ENCODE peak calls at places on chromosomes 3 and 15, in six cellular contexts. One of them, this sample, is unnamed. For H3K27me3, the result is how much of the 10 kb centered on the place peaks cover.

GRCh38 chr15:65980824-65981456 is 111.6 kb downstream of the RAB11A start:
- DNase-seq in H9: peak
- DNase-seq in ovary: peak
- DNase-seq in GM23338: peak
- DNase-seq in dorsolateral prefrontal cortex: no peak
- DNase-seq in PC-3: peak
- DNase-seq in this sample: no peak

GRCh38 chr3:14170569-14171159 is 7.7 kb downstream of the XPC start:
- DNase-seq in H9: no peak
- DNase-seq in ovary: no peak
- DNase-seq in GM23338: no peak
- DNase-seq in dorsolateral prefrontal cortex: no peak
- DNase-seq in PC-3: peak
- DNase-seq in this sample: no peak

GRCh38 chr3:191366675-191367074 is 36.3 kb upstream of the UTS2B start:
- DNase-seq in H9: no peak
- DNase-seq in ovary: no peak
- DNase-seq in GM23338: no peak
- DNase-seq in dorsolateral prefrontal cortex: no peak
- DNase-seq in PC-3: no peak
- DNase-seq in this sample: no peak

GRCh38 chr3:55805169-55805568 is 318.1 kb upstream of the WNT5A start:
- DNase-seq in H9: no peak
- DNase-seq in ovary: no peak
- DNase-seq in GM23338: no peak
- DNase-seq in dorsolateral prefrontal cortex: no peak
- DNase-seq in PC-3: no peak
- DNase-seq in this sample: no peak

GRCh38 chr3:148512648-148513047 is 185.1 kb upstream of the AGTR1 start:
- DNase-seq in H9: no peak
- DNase-seq in ovary: no peak
- DNase-seq in GM23338: no peak
- DNase-seq in dorsolateral prefrontal cortex: no peak
- DNase-seq in PC-3: no peak
- DNase-seq in this sample: no peak

GRCh38 chr3:46971742-46972141 is 4.8 kb downstream of the CCDC12 start:
- DNase-seq in H9: no peak
- DNase-seq in ovary: no peak
- DNase-seq in GM23338: no peak
- DNase-seq in dorsolateral prefrontal cortex: no peak
- DNase-seq in PC-3: no peak
- DNase-seq in this sample: no peak

GRCh38 chr15:47523669-47524068 is 193.6 kb upstream of the SEMA6D start:
- DNase-seq in H9: no peak
- DNase-seq in ovary: no peak
- DNase-seq in GM23338: no peak
- DNase-seq in dorsolateral prefrontal cortex: no peak
- DNase-seq in PC-3: no peak
- DNase-seq in this sample: no peak

GRCh38 chr3:18012933-18013332 is 270.5 kb upstream of the TBC1D5 start:
- DNase-seq in H9: no peak
- DNase-seq in ovary: no peak
- DNase-seq in GM23338: no peak
- DNase-seq in dorsolateral prefrontal cortex: no peak
- DNase-seq in PC-3: no peak
- DNase-seq in this sample: no peak

GRCh38 chr3:196013587-196014487 is 68.1 kb downstream of the TFRC start:
- DNase-seq in H9: no peak
- DNase-seq in ovary: no peak
- DNase-seq in GM23338: no peak
- DNase-seq in dorsolateral prefrontal cortex: no peak
- DNase-seq in PC-3: no peak
- DNase-seq in this sample: no peak

GRCh38 chr3:160869825-160870224 is 113.8 kb downstream of the PPM1L start:
- DNase-seq in H9: no peak
- DNase-seq in ovary: no peak
- DNase-seq in GM23338: no peak
- DNase-seq in dorsolateral prefrontal cortex: no peak
- DNase-seq in PC-3: peak
- DNase-seq in this sample: no peak

GRCh38 chr3:127479449-127479848 is 111.1 kb downstream of the TPRA1 start:
- DNase-seq in H9: peak
- DNase-seq in ovary: peak
- DNase-seq in GM23338: peak
- DNase-seq in dorsolateral prefrontal cortex: no peak
- DNase-seq in PC-3: no peak
- DNase-seq in this sample: no peak

GRCh38 chr15:81877533-81878227 is 168.1 kb downstream of the MEX3B start:
- DNase-seq in H9: no peak
- DNase-seq in ovary: no peak
- DNase-seq in GM23338: peak
- DNase-seq in dorsolateral prefrontal cortex: no peak
- DNase-seq in PC-3: no peak
- DNase-seq in this sample: no peak

GRCh38 chr3:6492306-6492705 is 368.6 kb upstream of the GRM7 start:
- DNase-seq in H9: no peak
- DNase-seq in ovary: no peak
- DNase-seq in GM23338: no peak
- DNase-seq in dorsolateral prefrontal cortex: no peak
- DNase-seq in PC-3: no peak
- DNase-seq in this sample: no peak

GRCh38 chr3:171379281-171379680 is 80.9 kb downstream of the TNIK start:
- DNase-seq in H9: no peak
- DNase-seq in ovary: no peak
- DNase-seq in GM23338: no peak
- DNase-seq in dorsolateral prefrontal cortex: no peak
- DNase-seq in PC-3: peak
- DNase-seq in this sample: no peak

GRCh38 chr3:54307616-54308180 is 185.3 kb downstream of the CACNA2D3 start:
- DNase-seq in H9: no peak
- DNase-seq in ovary: no peak
- DNase-seq in GM23338: no peak
- DNase-seq in dorsolateral prefrontal cortex: no peak
- DNase-seq in PC-3: no peak
- DNase-seq in this sample: no peak

GRCh38 chr3:123870033-123870432 is 14.1 kb downstream of the MYLK start:
- DNase-seq in H9: no peak
- DNase-seq in ovary: no peak
- DNase-seq in GM23338: no peak
- DNase-seq in dorsolateral prefrontal cortex: no peak
- DNase-seq in PC-3: peak
- DNase-seq in this sample: no peak

GRCh38 chr3:147378186-147378503 is 28.2 kb downstream of the ZIC4 start:
- DNase-seq in H9: no peak
- DNase-seq in ovary: no peak
- DNase-seq in GM23338: no peak
- DNase-seq in dorsolateral prefrontal cortex: no peak
- DNase-seq in PC-3: no peak
- DNase-seq in this sample: no peak

GRCh38 chr3:151398895-151399294 is 14.3 kb upstream of the P2RY12 start:
- DNase-seq in H9: no peak
- DNase-seq in ovary: no peak
- DNase-seq in GM23338: no peak
- DNase-seq in dorsolateral prefrontal cortex: no peak
- DNase-seq in PC-3: no peak
- DNase-seq in this sample: no peak

GRCh38 chr3:169041677-169042171 is 621.8 kb downstream of the MECOM start:
- DNase-seq in H9: no peak
- DNase-seq in ovary: no peak
- DNase-seq in GM23338: peak
- DNase-seq in dorsolateral prefrontal cortex: no peak
- DNase-seq in PC-3: peak
- DNase-seq in this sample: no peak

GRCh38 chr3:36907911-36908646 is 36.8 kb downstream of the TRANK1 start:
- DNase-seq in H9: no peak
- DNase-seq in ovary: peak
- DNase-seq in GM23338: peak
- DNase-seq in dorsolateral prefrontal cortex: no peak
- DNase-seq in PC-3: peak
- DNase-seq in this sample: peak

GRCh38 chr3:144109944-144110343 is 138.3 kb downstream of the DIPK2A start:
- DNase-seq in H9: no peak
- DNase-seq in ovary: no peak
- DNase-seq in GM23338: no peak
- DNase-seq in dorsolateral prefrontal cortex: no peak
- DNase-seq in PC-3: no peak
- DNase-seq in this sample: no peak

GRCh38 chr3:173916799-173917198 is 519.3 kb downstream of the NLGN1 start:
- DNase-seq in H9: no peak
- DNase-seq in ovary: no peak
- DNase-seq in GM23338: no peak
- DNase-seq in dorsolateral prefrontal cortex: no peak
- DNase-seq in PC-3: no peak
- DNase-seq in this sample: no peak

DNA sequence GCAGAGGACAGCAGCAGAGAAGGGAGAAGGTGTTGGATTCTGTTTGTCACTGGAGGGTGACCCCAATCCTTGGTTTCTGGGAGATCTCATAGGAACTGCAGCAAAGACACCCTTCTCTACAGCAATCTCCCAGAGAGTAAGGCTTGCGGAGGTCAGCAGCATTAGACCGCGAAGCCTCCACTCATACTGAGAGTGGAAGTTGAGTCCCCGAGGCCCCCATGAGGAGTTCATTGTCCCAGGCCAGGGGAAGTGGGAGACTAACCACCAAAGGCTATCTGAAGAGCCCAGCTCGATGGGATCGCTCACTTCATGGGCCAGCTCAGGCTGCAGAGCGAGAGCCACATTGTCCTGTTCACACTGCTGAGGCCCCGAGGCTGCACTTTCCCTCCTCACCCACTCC is 44.6 kb downstream of the GLDN start:
- DNase-seq in H9: no peak
- DNase-seq in ovary: no peak
- DNase-seq in GM23338: no peak
- DNase-seq in dorsolateral prefrontal cortex: no peak
- DNase-seq in PC-3: no peak
- DNase-seq in this sample: no peak
- TF ChIP-seq CTCF in H9: no peak
- TF ChIP-seq CTCF in ovary: no peak
- TF ChIP-seq CTCF in GM23338: no peak
- TF ChIP-seq CTCF in dorsolateral prefrontal cortex: no peak
- TF ChIP-seq CTCF in PC-3: no peak
- TF ChIP-seq CTCF in this sample: no peak

DNA sequence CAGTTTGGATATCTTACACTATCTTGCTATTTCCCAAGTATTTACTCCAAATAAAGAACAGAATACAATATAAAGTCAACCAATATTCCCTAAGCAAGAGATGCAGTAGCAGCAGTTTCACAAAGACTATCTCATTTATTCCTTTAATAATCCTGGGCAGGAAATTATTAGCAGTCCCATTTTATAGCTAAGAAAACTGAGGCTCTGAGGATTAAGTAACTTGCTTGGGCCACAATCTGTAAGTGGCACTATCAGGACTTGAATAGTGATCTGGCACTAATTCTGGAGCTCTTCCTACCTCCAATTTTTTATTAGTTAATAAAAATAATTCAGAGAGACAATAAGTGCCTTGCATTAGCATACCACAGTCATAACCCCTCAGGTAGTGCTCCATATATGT is 611.7 kb downstream of the MCTP2 start:
- DNase-seq in H9: no peak
- DNase-seq in ovary: no peak
- DNase-seq in GM23338: no peak
- DNase-seq in dorsolateral prefrontal cortex: no peak
- DNase-seq in PC-3: no peak
- DNase-seq in this sample: no peak
- H3K27me3 ChIP-seq in H9: under half
- H3K27me3 ChIP-seq in ovary: under half
- H3K27me3 ChIP-seq in GM23338: under half
- H3K27me3 ChIP-seq in dorsolateral prefrontal cortex: under half
- H3K27me3 ChIP-seq in PC-3: under half
- H3K27me3 ChIP-seq in this sample: under half

DNA sequence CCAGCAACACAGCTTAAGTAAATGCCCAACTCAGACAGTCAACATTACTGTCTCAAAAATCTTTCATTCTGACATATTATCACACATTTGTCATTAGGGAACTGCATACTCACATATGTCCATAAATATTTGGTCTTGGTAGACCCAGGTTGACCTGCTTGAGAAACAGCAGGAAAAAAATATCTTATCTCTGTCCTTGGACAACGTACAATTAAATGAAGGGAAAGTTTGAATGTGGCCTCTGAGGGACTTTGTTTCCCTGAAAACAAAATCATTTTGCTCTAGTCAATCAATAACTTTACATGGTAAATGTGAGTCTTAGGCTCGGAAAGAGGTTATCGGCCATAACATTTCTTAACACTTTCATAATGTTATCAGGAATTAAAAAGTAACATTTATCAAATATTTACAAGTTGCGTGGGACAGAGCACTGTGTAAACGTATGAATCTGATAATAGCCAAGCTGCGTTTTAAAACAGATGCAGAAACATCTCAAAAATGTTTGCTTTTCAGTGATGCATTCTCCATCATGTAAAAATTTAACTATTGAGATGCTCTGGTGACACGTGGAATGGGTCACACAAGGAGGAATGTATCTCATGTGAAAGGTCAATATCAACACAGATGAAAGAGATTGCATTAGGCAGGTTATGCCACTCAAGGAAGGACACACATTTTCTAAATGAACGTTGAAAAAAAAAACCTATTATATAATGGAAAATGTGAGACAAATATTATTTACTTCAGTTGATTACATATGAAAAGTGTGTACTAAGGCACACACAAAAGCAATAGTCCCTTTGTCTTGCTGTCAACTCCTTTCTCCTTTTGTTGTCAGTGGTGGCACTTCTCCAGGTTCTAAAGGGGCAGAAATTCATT is 304.4 kb downstream of the WDR72 start:
- DNase-seq in H9: no peak
- DNase-seq in ovary: no peak
- DNase-seq in GM23338: no peak
- DNase-seq in dorsolateral prefrontal cortex: no peak
- DNase-seq in PC-3: no peak
- DNase-seq in this sample: no peak
- TF ChIP-seq CTCF in H9: no peak
- TF ChIP-seq CTCF in ovary: no peak
- TF ChIP-seq CTCF in GM23338: no peak
- TF ChIP-seq CTCF in dorsolateral prefrontal cortex: no peak
- TF ChIP-seq CTCF in PC-3: no peak
- TF ChIP-seq CTCF in this sample: no peak

GRCh38 chr15:58062983-58063382 is 2.5 kb downstream of the ALDH1A2 start:
- DNase-seq in H9: no peak
- DNase-seq in ovary: no peak
- DNase-seq in GM23338: no peak
- DNase-seq in dorsolateral prefrontal cortex: no peak
- DNase-seq in PC-3: no peak
- DNase-seq in this sample: no peak

GRCh38 chr15:58065011-58065444 is 483 bp downstream of the ALDH1A2 start:
- DNase-seq in H9: peak
- DNase-seq in ovary: peak
- DNase-seq in GM23338: peak
- DNase-seq in dorsolateral prefrontal cortex: no peak
- DNase-seq in PC-3: no peak
- DNase-seq in this sample: no peak

GRCh38 chr15:58063612-58064011 is 1.9 kb downstream of the ALDH1A2 start:
- DNase-seq in H9: no peak
- DNase-seq in ovary: no peak
- DNase-seq in GM23338: no peak
- DNase-seq in dorsolateral prefrontal cortex: no peak
- DNase-seq in PC-3: no peak
- DNase-seq in this sample: no peak

GRCh38 chr15:58065445-58066041 is at the start of gene ALDH1A2:
- DNase-seq in H9: peak
- DNase-seq in ovary: peak
- DNase-seq in GM23338: peak
- DNase-seq in dorsolateral prefrontal cortex: no peak
- DNase-seq in PC-3: no peak
- DNase-seq in this sample: no peak

GRCh38 chr15:58064119-58065010 is 1.1 kb downstream of the ALDH1A2 start:
- DNase-seq in H9: no peak
- DNase-seq in ovary: no peak
- DNase-seq in GM23338: peak
- DNase-seq in dorsolateral prefrontal cortex: no peak
- DNase-seq in PC-3: no peak
- DNase-seq in this sample: no peak
- H3K27me3 ChIP-seq in H9: under half
- H3K27me3 ChIP-seq in ovary: under half
- H3K27me3 ChIP-seq in GM23338: half or more
- H3K27me3 ChIP-seq in dorsolateral prefrontal cortex: under half
- H3K27me3 ChIP-seq in PC-3: under half
- H3K27me3 ChIP-seq in this sample: half or more

This sample was measured in CD4-positive, alpha-beta T cell.